ENCODE peak calls at places on chromosomes 11 and 22, in nine cellular contexts. One of them, this sample, is unnamed.

GRCh38 chr22:29030016-29030617 is 31.5 kb downstream of the C22orf31 start:
- DNase-seq in RWPE1: peak
- DNase-seq in adrenal gland: peak
- DNase-seq in ascending aorta: no peak
- DNase-seq in fibroblast of lung: peak
- DNase-seq in PC-3: peak
- DNase-seq in gastrocnemius medialis: no peak
- DNase-seq in uterus: no peak
- DNase-seq in stomach: peak
- DNase-seq in this sample: no peak

GRCh38 chr22:41532908-41533825 is 11.1 kb downstream of the POLR3H start:
- DNase-seq in PC-3: peak
- DNase-seq in adrenal gland: peak
- DNase-seq in stomach: peak
- DNase-seq in gastrocnemius medialis: peak
- DNase-seq in uterus: peak
- DNase-seq in fibroblast of lung: peak
- DNase-seq in RWPE1: no peak
- DNase-seq in ascending aorta: no peak
- DNase-seq in this sample: peak

GRCh38 chr11:133925756-133926155 is 31.0 kb downstream of the IGSF9B start:
- DNase-seq in RWPE1: no peak
- DNase-seq in uterus: no peak
- DNase-seq in stomach: no peak
- DNase-seq in PC-3: no peak
- DNase-seq in gastrocnemius medialis: no peak
- DNase-seq in adrenal gland: no peak
- DNase-seq in fibroblast of lung: no peak
- DNase-seq in ascending aorta: no peak
- DNase-seq in this sample: no peak

GRCh38 chr11:78350646-78351165 is 66.9 kb downstream of the GAB2 start:
- DNase-seq in PC-3: no peak
- DNase-seq in RWPE1: no peak
- DNase-seq in adrenal gland: peak
- DNase-seq in ascending aorta: no peak
- DNase-seq in gastrocnemius medialis: peak
- DNase-seq in stomach: no peak
- DNase-seq in uterus: no peak
- DNase-seq in fibroblast of lung: peak
- DNase-seq in this sample: no peak

GRCh38 chr11:59173964-59174663 is 2.2 kb downstream of the DTX4 start:
- DNase-seq in stomach: peak
- DNase-seq in fibroblast of lung: no peak
- DNase-seq in uterus: peak
- DNase-seq in PC-3: peak
- DNase-seq in RWPE1: peak
- DNase-seq in adrenal gland: no peak
- DNase-seq in gastrocnemius medialis: no peak
- DNase-seq in ascending aorta: no peak
- DNase-seq in this sample: no peak

GRCh38 chr11:86388198-86388597 is 13.5 kb downstream of the CCDC81 start:
- DNase-seq in uterus: no peak
- DNase-seq in ascending aorta: no peak
- DNase-seq in RWPE1: no peak
- DNase-seq in fibroblast of lung: no peak
- DNase-seq in adrenal gland: no peak
- DNase-seq in gastrocnemius medialis: no peak
- DNase-seq in PC-3: no peak
- DNase-seq in stomach: no peak
- DNase-seq in this sample: no peak

GRCh38 chr22:36077261-36077660 is 48.6 kb upstream of the RBFOX2 start:
- DNase-seq in gastrocnemius medialis: no peak
- DNase-seq in fibroblast of lung: no peak
- DNase-seq in ascending aorta: no peak
- DNase-seq in PC-3: peak
- DNase-seq in RWPE1: no peak
- DNase-seq in uterus: no peak
- DNase-seq in stomach: no peak
- DNase-seq in adrenal gland: no peak
- DNase-seq in this sample: no peak

GRCh38 chr11:5713695-5714094 is 22.6 kb upstream of the OR56B1 start:
- DNase-seq in stomach: no peak
- DNase-seq in RWPE1: no peak
- DNase-seq in fibroblast of lung: no peak
- DNase-seq in PC-3: no peak
- DNase-seq in adrenal gland: no peak
- DNase-seq in uterus: no peak
- DNase-seq in ascending aorta: no peak
- DNase-seq in gastrocnemius medialis: no peak
- DNase-seq in this sample: no peak

GRCh38 chr11:128814856-128815705 is 52.0 kb downstream of the KCNJ1 start:
- DNase-seq in adrenal gland: peak
- DNase-seq in ascending aorta: no peak
- DNase-seq in fibroblast of lung: peak
- DNase-seq in gastrocnemius medialis: peak
- DNase-seq in RWPE1: peak
- DNase-seq in uterus: peak
- DNase-seq in PC-3: peak
- DNase-seq in stomach: no peak
- DNase-seq in this sample: no peak

DNA sequence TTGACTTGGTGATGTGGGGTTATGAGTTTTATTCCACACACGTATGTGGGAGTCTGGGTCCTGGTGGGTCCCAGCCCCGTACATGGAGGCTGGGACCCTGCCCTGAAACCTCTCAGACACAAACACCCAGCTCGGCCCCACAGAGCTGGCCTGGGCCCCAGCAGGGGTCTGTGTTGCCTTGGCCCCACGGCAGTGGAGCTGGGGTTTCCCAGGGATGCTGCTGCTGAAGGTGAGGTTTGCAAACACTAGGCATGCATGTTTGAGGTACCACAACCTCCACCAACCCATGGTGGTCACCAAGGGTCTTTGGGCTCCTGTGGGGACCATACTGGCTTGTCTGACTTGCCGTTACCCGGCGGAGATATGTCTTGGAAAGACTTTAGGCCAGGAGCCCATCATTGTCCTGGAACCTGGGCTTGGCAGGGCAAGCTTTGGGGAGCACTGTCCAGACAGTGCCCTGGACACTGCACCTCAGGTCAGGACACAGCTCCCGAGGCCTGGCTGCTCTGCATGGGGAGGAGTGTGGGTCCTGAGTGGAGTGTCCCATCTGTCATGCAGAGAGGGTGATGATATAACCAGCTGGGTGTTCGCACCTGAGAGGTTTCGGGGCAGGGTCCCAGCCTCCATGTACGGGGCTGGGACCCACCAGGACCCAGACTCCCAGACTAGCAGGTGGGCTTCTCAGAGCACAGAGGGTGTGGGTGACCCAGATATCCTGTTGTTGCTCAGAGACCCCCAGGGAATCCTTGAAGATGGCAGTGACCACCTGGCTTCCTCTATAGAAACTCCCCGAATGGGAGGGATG is 63.3 kb downstream of the KCNQ1 start:
- DNase-seq in stomach: no peak
- DNase-seq in ascending aorta: no peak
- DNase-seq in uterus: peak
- DNase-seq in gastrocnemius medialis: peak
- DNase-seq in RWPE1: no peak
- DNase-seq in PC-3: no peak
- DNase-seq in fibroblast of lung: no peak
- DNase-seq in adrenal gland: no peak
- DNase-seq in this sample: peak
- H3K27ac ChIP-seq in stomach: no peak
- H3K27ac ChIP-seq in ascending aorta: no peak
- H3K27ac ChIP-seq in uterus: no peak
- H3K27ac ChIP-seq in gastrocnemius medialis: no peak
- H3K27ac ChIP-seq in RWPE1: no peak
- H3K27ac ChIP-seq in PC-3: no peak
- H3K27ac ChIP-seq in fibroblast of lung: no peak
- H3K27ac ChIP-seq in adrenal gland: no peak
- H3K27ac ChIP-seq in this sample: no peak

GRCh38 chr11:122692444-122692843 is 36.9 kb downstream of the UBASH3B start:
- DNase-seq in ascending aorta: no peak
- DNase-seq in stomach: no peak
- DNase-seq in gastrocnemius medialis: no peak
- DNase-seq in PC-3: no peak
- DNase-seq in fibroblast of lung: no peak
- DNase-seq in adrenal gland: no peak
- DNase-seq in uterus: no peak
- DNase-seq in RWPE1: no peak
- DNase-seq in this sample: no peak

GRCh38 chr11:122690801-122691649 is 35.5 kb downstream of the UBASH3B start:
- DNase-seq in uterus: no peak
- DNase-seq in PC-3: no peak
- DNase-seq in ascending aorta: no peak
- DNase-seq in adrenal gland: no peak
- DNase-seq in gastrocnemius medialis: no peak
- DNase-seq in fibroblast of lung: peak
- DNase-seq in stomach: no peak
- DNase-seq in RWPE1: no peak
- DNase-seq in this sample: no peak

GRCh38 chr11:122690292-122690691 is 34.8 kb downstream of the UBASH3B start:
- DNase-seq in fibroblast of lung: no peak
- DNase-seq in RWPE1: no peak
- DNase-seq in stomach: no peak
- DNase-seq in ascending aorta: no peak
- DNase-seq in gastrocnemius medialis: no peak
- DNase-seq in PC-3: no peak
- DNase-seq in adrenal gland: no peak
- DNase-seq in uterus: no peak
- DNase-seq in this sample: no peak

GRCh38 chr11:122695076-122695620 is 39.6 kb downstream of the UBASH3B start:
- DNase-seq in fibroblast of lung: no peak
- DNase-seq in ascending aorta: no peak
- DNase-seq in stomach: no peak
- DNase-seq in PC-3: no peak
- DNase-seq in RWPE1: no peak
- DNase-seq in uterus: no peak
- DNase-seq in adrenal gland: no peak
- DNase-seq in gastrocnemius medialis: no peak
- DNase-seq in this sample: no peak

DNA sequence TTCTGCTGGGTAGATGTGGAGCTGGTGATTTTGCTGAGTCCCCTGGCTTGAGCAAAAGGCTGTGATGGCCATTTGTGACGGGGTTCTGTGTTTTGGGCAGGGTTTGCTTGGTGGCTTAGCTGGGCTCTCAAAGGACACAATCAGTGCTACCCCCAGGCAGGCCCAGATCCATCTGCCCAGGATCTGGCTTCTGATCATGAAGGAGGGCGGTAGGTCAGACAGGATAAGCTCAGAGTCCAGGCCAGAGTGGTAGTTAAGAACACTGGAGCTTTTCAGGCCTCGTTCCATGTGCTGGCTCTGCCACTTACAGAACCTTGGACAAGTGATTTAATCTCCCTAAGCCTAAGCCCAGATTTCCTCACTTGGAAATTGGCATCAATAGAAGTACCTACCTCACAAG is 36.2 kb downstream of the UBASH3B start:
- DNase-seq in fibroblast of lung: no peak
- DNase-seq in uterus: no peak
- DNase-seq in adrenal gland: no peak
- DNase-seq in RWPE1: no peak
- DNase-seq in stomach: no peak
- DNase-seq in gastrocnemius medialis: no peak
- DNase-seq in PC-3: no peak
- DNase-seq in ascending aorta: no peak
- DNase-seq in this sample: no peak
- H3K27ac ChIP-seq in fibroblast of lung: peak
- H3K27ac ChIP-seq in uterus: peak
- H3K27ac ChIP-seq in adrenal gland: no peak
- H3K27ac ChIP-seq in RWPE1: no peak
- H3K27ac ChIP-seq in stomach: peak
- H3K27ac ChIP-seq in gastrocnemius medialis: peak
- H3K27ac ChIP-seq in PC-3: no peak
- H3K27ac ChIP-seq in ascending aorta: peak
- H3K27ac ChIP-seq in this sample: no peak

GRCh38 chr22:22716136-22716535 is 71.7 kb downstream of the GGTLC2 start:
- DNase-seq in adrenal gland: no peak
- DNase-seq in PC-3: no peak
- DNase-seq in gastrocnemius medialis: no peak
- DNase-seq in stomach: no peak
- DNase-seq in ascending aorta: no peak
- DNase-seq in uterus: no peak
- DNase-seq in fibroblast of lung: no peak
- DNase-seq in RWPE1: no peak
- DNase-seq in this sample: peak

GRCh38 chr22:22720201-22720723 is 75.8 kb downstream of the GGTLC2 start:
- DNase-seq in PC-3: peak
- DNase-seq in ascending aorta: no peak
- DNase-seq in stomach: no peak
- DNase-seq in uterus: no peak
- DNase-seq in RWPE1: no peak
- DNase-seq in gastrocnemius medialis: no peak
- DNase-seq in fibroblast of lung: peak
- DNase-seq in adrenal gland: peak
- DNase-seq in this sample: peak

GRCh38 chr22:22717723-22718122 is 73.3 kb downstream of the GGTLC2 start:
- DNase-seq in uterus: no peak
- DNase-seq in adrenal gland: no peak
- DNase-seq in fibroblast of lung: no peak
- DNase-seq in RWPE1: no peak
- DNase-seq in PC-3: no peak
- DNase-seq in gastrocnemius medialis: no peak
- DNase-seq in ascending aorta: no peak
- DNase-seq in stomach: no peak
- DNase-seq in this sample: no peak

GRCh38 chr22:22721681-22722309 is 77.4 kb downstream of the GGTLC2 start:
- DNase-seq in RWPE1: no peak
- DNase-seq in adrenal gland: no peak
- DNase-seq in fibroblast of lung: peak
- DNase-seq in PC-3: peak
- DNase-seq in ascending aorta: no peak
- DNase-seq in gastrocnemius medialis: no peak
- DNase-seq in uterus: no peak
- DNase-seq in stomach: no peak
- DNase-seq in this sample: no peak

GRCh38 chr22:22720724-22721261 is 76.4 kb downstream of the GGTLC2 start:
- DNase-seq in PC-3: no peak
- DNase-seq in gastrocnemius medialis: no peak
- DNase-seq in fibroblast of lung: no peak
- DNase-seq in ascending aorta: no peak
- DNase-seq in stomach: no peak
- DNase-seq in adrenal gland: peak
- DNase-seq in RWPE1: no peak
- DNase-seq in uterus: no peak
- DNase-seq in this sample: no peak
- H3K27ac ChIP-seq in PC-3: peak
- H3K27ac ChIP-seq in gastrocnemius medialis: no peak
- H3K27ac ChIP-seq in fibroblast of lung: no peak
- H3K27ac ChIP-seq in ascending aorta: no peak
- H3K27ac ChIP-seq in stomach: peak
- H3K27ac ChIP-seq in adrenal gland: no peak
- H3K27ac ChIP-seq in RWPE1: no peak
- H3K27ac ChIP-seq in uterus: no peak
- H3K27ac ChIP-seq in this sample: no peak

DNA sequence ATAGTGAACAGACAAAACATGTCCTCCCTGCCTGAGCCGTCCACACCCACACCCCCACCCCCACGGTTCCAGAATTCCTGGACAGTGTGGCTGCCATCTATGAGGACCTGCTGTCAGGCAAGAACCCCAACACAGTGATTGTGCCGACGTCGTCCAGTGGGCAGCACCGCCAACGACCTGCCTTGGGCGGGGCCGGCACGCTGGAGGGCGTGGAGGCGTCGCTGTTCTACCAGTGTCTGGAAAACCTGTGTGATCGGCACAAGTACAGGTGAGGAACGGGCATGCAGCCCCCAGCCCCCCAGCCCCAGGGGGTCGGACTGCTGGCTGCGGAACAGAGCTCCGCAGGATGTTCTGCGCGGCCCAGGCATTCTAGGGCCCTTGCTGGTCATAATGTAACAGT is 19.7 kb downstream of the ARFGAP2 start:
- DNase-seq in gastrocnemius medialis: no peak
- DNase-seq in stomach: no peak
- DNase-seq in uterus: no peak
- DNase-seq in adrenal gland: no peak
- DNase-seq in RWPE1: no peak
- DNase-seq in ascending aorta: no peak
- DNase-seq in PC-3: no peak
- DNase-seq in fibroblast of lung: no peak
- DNase-seq in this sample: no peak
- H3K27ac ChIP-seq in gastrocnemius medialis: no peak
- H3K27ac ChIP-seq in stomach: no peak
- H3K27ac ChIP-seq in uterus: no peak
- H3K27ac ChIP-seq in adrenal gland: no peak
- H3K27ac ChIP-seq in RWPE1: no peak
- H3K27ac ChIP-seq in ascending aorta: no peak
- H3K27ac ChIP-seq in PC-3: no peak
- H3K27ac ChIP-seq in fibroblast of lung: no peak
- H3K27ac ChIP-seq in this sample: no peak

This sample was measured in coronary artery.